ENCODE peak calls at places on chromosomes 4 and X, in seven cellular contexts. L is lung, Q is adipocyte, U is hepatocyte, P is HCT116, T is sigmoid colon, D is aorta. S is an unnamed sample. For H3K9me3 and H3K36me3, the result is how much of the 10 kb centered on the place peaks cover.

GRCh38 chr4:47718691-47719090 is 119.2 kb downstream of the CORIN start:
- DNase-seq in L (no peak), U (no peak), P (no peak), D (no peak), T (no peak), Q (no peak), S (no peak)

GRCh38 chrX:107818900-107819521 is 6.7 kb upstream of the MID2 start:
- DNase-seq in U (no peak), D (no peak), Q (no peak), L (no peak), P (no peak), T (no peak), S (no peak)

GRCh38 chrX:53223068-53223693 is 1.8 kb downstream of the KDM5C start:
- DNase-seq in L (peak), T (no peak), U (no peak), D (no peak), Q (peak), P (no peak), S (no peak)

GRCh38 chr4:46839128-46839527 is 69.9 kb downstream of the COX7B2 start:
- DNase-seq in L (no peak), P (no peak), T (no peak), U (no peak), Q (no peak), D (no peak), S (no peak)

GRCh38 chrX:126552313-126553022 is at the start of gene DCAF12L1:
- DNase-seq in L (no peak), U (peak), D (peak), P (no peak), Q (no peak), T (no peak), S (no peak)

GRCh38 chr4:145535202-145535601 is 53.5 kb downstream of the SMAD1 start:
- DNase-seq in D (no peak), Q (no peak), L (no peak), U (no peak), T (no peak), P (no peak), S (no peak)

GRCh38 chr4:37889849-37890500 is 909 bp upstream of the TBC1D1 start:
- DNase-seq in P (no peak), U (peak), D (peak), Q (peak), T (peak), L (no peak), S (no peak)

GRCh38 chrX:41875142-41875541 is 48.2 kb downstream of the CASK start:
- DNase-seq in U (no peak), Q (no peak), P (no peak), D (no peak), L (no peak), T (no peak), S (no peak)

GRCh38 chrX:130071611-130072349 is 38.5 kb downstream of the ELF4 start:
- DNase-seq in L (no peak), D (no peak), P (no peak), Q (no peak), U (peak), T (no peak), S (no peak)

DNA sequence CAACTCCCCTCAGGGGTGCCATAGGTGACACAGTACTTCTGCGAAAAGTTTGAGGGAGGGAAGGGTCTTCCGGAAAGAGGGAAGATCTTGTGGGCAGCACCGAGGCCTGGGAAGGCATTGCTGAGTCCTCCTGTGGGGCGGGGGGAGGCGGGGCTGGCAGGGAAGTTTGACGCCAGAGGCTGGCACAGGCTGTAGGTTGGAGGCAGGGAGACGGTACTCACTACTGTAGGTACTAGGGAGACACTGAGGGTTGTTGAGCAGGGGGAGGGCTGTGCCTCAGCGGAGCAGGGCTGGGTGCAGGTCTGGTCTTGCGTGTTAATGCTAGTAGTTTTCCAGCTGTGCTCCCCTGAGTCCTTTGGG is 23.3 kb upstream of the PSAPL1 start:
- DNase-seq in U (no peak), L (no peak), Q (no peak), D (no peak), P (no peak), T (no peak), S (no peak)
- H3K9me3 ChIP-seq in U (under half), L (under half), Q (under half), D (under half), P (under half), T (under half), S (under half)

GRCh38 chr4:167986044-167986443 is 106.3 kb upstream of the ANXA10 start:
- DNase-seq in Q (no peak), U (no peak), D (no peak), T (no peak), L (no peak), P (no peak), S (no peak)
- H3K4me3 ChIP-seq in Q (no peak), U (no peak), D (no peak), T (no peak), L (no peak), P (no peak), S (no peak)

GRCh38 chrX:13752141-13752540 is 17.6 kb downstream of the OFD1 start:
- DNase-seq in D (no peak), P (no peak), L (no peak), U (no peak), Q (no peak), T (no peak), S (no peak)

GRCh38 chrX:13747836-13748235 is 13.3 kb downstream of the OFD1 start:
- DNase-seq in Q (peak), U (peak), P (peak), D (no peak), T (no peak), L (no peak), S (peak)

GRCh38 chrX:13750812-13751211 is 16.3 kb downstream of the OFD1 start:
- DNase-seq in T (no peak), U (no peak), D (no peak), L (no peak), Q (no peak), P (no peak), S (no peak)

GRCh38 chrX:13750204-13750603 is 15.7 kb downstream of the OFD1 start:
- DNase-seq in P (peak), Q (peak), L (no peak), T (no peak), U (peak), D (no peak), S (no peak)

GRCh38 chrX:13748486-13748885 is 13.9 kb downstream of the OFD1 start:
- DNase-seq in T (no peak), P (no peak), D (no peak), U (no peak), L (no peak), Q (no peak), S (no peak)
- H3K36me3 ChIP-seq in T (under half), P (under half), D (under half), U (under half), L (under half), Q (half or more), S (under half)

GRCh38 chrX:39504227-39504626 is 593.5 kb downstream of the BCOR start:
- DNase-seq in U (no peak), L (no peak), P (no peak), D (no peak), T (no peak), Q (no peak), S (no peak)
- H3K9me3 ChIP-seq in U (under half), L (under half), P (under half), D (under half), T (under half), Q (under half), S (under half)

GRCh38 chr4:124997907-124998306 is 285.4 kb upstream of the ANKRD50 start:
- DNase-seq in U (no peak), D (no peak), P (no peak), L (no peak), T (no peak), Q (no peak), S (no peak)
- H3K4me3 ChIP-seq in U (no peak), D (no peak), P (no peak), L (no peak), T (no peak), Q (no peak), S (no peak)

DNA sequence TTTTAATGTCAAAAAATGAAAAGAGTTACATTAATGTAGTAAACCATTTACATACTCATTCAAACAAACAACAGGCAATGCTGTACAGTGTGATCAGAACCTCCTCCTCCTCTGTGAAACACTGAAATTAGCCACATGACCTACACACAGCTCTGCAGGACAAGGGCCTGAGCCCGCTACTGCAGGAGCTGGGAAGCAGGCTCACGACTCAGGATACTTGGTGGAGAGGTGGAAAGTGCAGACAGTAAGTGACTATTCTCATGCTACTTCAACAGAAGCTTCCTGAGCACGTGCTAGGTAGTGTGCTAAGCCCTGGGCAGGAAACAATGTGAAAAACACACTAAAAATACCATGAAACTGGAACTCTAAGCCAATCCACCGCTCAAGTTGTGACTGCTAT is 56.8 kb downstream of the TAPT1 start:
- DNase-seq in T (no peak), L (no peak), D (no peak), U (no peak), Q (no peak), P (no peak), S (no peak)
- H3K36me3 ChIP-seq in T (half or more), L (under half), D (under half), U (under half), Q (half or more), P (under half), S (under half)

DNA sequence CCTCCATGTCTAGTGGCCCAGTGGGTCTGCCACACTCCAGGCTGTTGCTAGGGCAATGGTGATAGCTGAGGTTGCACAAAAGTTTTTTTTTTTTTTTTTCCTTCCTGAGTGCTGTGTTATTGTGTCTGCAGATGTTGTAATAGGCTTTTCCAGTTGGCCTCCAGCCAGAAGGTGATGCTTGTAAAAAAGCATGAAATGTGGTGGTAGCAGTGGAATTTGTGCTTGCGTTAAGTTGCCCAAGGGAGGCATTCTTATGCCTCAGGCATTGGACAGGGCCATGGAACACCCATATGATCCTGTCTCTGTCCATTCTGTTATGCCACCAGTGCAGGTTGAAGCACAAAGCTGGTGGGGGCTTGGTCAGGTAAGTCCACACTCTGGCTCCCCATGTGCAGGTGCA is 660.5 kb upstream of the SPANXN1 start:
- DNase-seq in L (peak), T (no peak), Q (no peak), D (no peak), P (no peak), U (peak), S (no peak)
- H3K9me3 ChIP-seq in L (under half), T (under half), Q (under half), D (under half), P (under half), U (under half), S (under half)

GRCh38 chrX:49040376-49040955 is 2.7 kb downstream of the TFE3 start:
- DNase-seq in T (no peak), D (no peak), P (no peak), L (no peak), U (no peak), Q (peak), S (no peak)
- H3K4me3 ChIP-seq in T (peak), D (no peak), P (peak), L (no peak), U (no peak), Q (peak), S (peak)

GRCh38 chrX:1593286-1594271 is 2.2 kb downstream of the AKAP17A start:
- DNase-seq in Q (peak), P (no peak), T (no peak), L (no peak), U (no peak), D (peak), S (no peak)
- H3K36me3 ChIP-seq in Q (half or more), P (under half), T (half or more), L (under half), U (under half), D (under half), S (half or more)

S was measured in MG63.